ENCODE peak calls at places on chromosomes 7 and 10, in five cellular contexts. N is lower leg skin, W is transverse colon, P is neural progenitor cell, F is AG09309. E is an unnamed sample.

GRCh38 chr10:133162178-133162909 is 2.3 kb downstream of the KNDC1 start:
- DNase-seq in F (no peak), W (no peak), P (no peak), N (peak), E (peak)

GRCh38 chr7:118182618-118183253 is 1.2 kb upstream of the LSM8 start:
- DNase-seq in F (no peak), W (no peak), N (no peak), P (no peak), E (no peak)

GRCh38 chr7:42605381-42605780 is 306.5 kb downstream of the C7orf25 start:
- DNase-seq in N (no peak), F (no peak), W (no peak), P (peak), E (no peak)

GRCh38 chr7:485188-486081 is 34.2 kb downstream of the PDGFA start:
- DNase-seq in W (peak), F (no peak), P (no peak), N (no peak), E (peak)

GRCh38 chr7:36037121-36037662 is 115.9 kb upstream of the EEPD1 start:
- DNase-seq in P (no peak), W (peak), N (peak), F (peak), E (no peak)

GRCh38 chr10:105538933-105539332 is 897.8 kb downstream of the SORCS3 start:
- DNase-seq in F (no peak), P (peak), N (no peak), W (no peak), E (no peak)

GRCh38 chr10:49109669-49110335 is 5.5 kb downstream of the VSTM4 start:
- DNase-seq in P (no peak), W (peak), F (peak), N (peak), E (no peak)

GRCh38 chr10:7667262-7668141 is 736 bp upstream of the ITIH5 start:
- DNase-seq in F (no peak), W (no peak), N (no peak), P (peak), E (no peak)

GRCh38 chr7:23136216-23136615 is 30.6 kb downstream of the KLHL7 start:
- DNase-seq in W (no peak), P (no peak), N (no peak), F (no peak), E (no peak)

GRCh38 chr7:67344481-67345193 is 348.0 kb downstream of the TYW1 start:
- DNase-seq in W (no peak), F (no peak), N (peak), P (no peak), E (no peak)

GRCh38 chr7:44177570-44178131 is 11.6 kb downstream of the GCK start:
- DNase-seq in W (no peak), P (peak), F (no peak), N (peak), E (no peak)

GRCh38 chr10:114052255-114052654 is 8.6 kb downstream of the ADRB1 start:
- DNase-seq in N (no peak), W (no peak), P (no peak), F (no peak), E (no peak)

GRCh38 chr10:102504179-102504975 is 605 bp downstream of the SUFU start:
- DNase-seq in W (peak), N (peak), F (no peak), P (peak), E (no peak)

GRCh38 chr10:85599081-85599480 is 767.5 kb downstream of the GRID1 start:
- DNase-seq in P (no peak), F (no peak), W (no peak), N (no peak), E (no peak)

GRCh38 chr7:30845426-30846135 is 66.1 kb upstream of the AQP1 start:
- DNase-seq in F (no peak), N (peak), W (no peak), P (no peak), E (peak)

GRCh38 chr7:24741691-24742639 is 15.3 kb downstream of the GSDME start:
- DNase-seq in F (peak), W (no peak), P (no peak), N (peak), E (no peak)

GRCh38 chr7:116686812-116687419 is 14.9 kb downstream of the MET start:
- DNase-seq in N (no peak), W (no peak), F (no peak), P (no peak), E (no peak)

GRCh38 chr7:116692599-116693308 is 20.8 kb downstream of the MET start:
- DNase-seq in P (no peak), F (no peak), W (no peak), N (no peak), E (no peak)

GRCh38 chr7:116691664-116692063 is 19.7 kb downstream of the MET start:
- DNase-seq in W (no peak), N (no peak), F (no peak), P (no peak), E (no peak)

GRCh38 chr7:116687801-116688201 is 15.8 kb downstream of the MET start:
- DNase-seq in N (no peak), W (no peak), P (peak), F (no peak), E (no peak)

GRCh38 chr7:116689787-116690186 is 17.8 kb downstream of the MET start:
- DNase-seq in N (no peak), W (no peak), P (no peak), F (no peak), E (no peak)
- TF ChIP-seq CTCF in N (no peak), W (no peak), P (no peak), F (no peak), E (no peak)

GRCh38 chr7:138726288-138726687 is 25.1 kb upstream of the SVOPL start:
- DNase-seq in P (no peak), W (no peak), N (no peak), F (no peak), E (no peak)
- TF ChIP-seq CTCF in P (peak), W (no peak), N (no peak), F (peak), E (no peak)

DNA sequence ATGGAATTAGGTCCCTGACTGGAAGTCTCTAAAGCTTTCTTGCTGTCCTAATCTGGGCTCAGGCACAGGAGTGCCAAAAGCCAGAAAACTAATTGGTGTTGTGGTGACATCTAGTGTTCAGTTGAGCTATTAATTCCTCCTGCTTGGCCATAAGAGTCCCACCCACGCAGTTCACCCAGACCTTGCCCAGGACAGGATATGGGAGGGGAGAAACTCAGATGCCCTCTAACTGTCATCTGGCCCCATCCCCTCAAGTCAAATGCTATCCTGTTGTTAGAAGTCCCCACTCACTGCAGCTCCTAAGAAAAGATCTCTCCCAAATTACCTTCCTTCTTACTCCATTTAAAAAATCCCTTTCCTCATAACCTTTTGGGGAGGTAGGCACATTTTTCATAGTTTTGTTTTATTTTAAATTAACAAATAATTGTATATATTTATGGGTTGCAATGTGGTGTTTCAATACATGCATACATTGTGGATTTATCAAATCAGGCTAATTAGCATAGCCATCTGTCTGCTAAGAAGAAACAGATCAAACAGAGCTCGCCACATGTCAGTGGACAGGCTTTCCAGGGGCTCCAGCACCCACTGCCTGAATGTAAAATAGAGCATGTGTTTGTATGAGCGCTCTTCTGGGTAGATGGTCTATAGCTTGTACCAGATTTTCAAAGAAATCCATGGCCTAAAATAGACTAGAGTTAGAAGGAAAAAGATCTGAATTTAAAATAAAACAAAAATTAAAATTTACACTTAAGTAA is 84.0 kb downstream of the GSAP start:
- DNase-seq in W (peak), N (no peak), P (peak), F (peak), E (peak)
- TF ChIP-seq CTCF in W (peak), N (no peak), P (peak), F (peak), E (peak)

DNA sequence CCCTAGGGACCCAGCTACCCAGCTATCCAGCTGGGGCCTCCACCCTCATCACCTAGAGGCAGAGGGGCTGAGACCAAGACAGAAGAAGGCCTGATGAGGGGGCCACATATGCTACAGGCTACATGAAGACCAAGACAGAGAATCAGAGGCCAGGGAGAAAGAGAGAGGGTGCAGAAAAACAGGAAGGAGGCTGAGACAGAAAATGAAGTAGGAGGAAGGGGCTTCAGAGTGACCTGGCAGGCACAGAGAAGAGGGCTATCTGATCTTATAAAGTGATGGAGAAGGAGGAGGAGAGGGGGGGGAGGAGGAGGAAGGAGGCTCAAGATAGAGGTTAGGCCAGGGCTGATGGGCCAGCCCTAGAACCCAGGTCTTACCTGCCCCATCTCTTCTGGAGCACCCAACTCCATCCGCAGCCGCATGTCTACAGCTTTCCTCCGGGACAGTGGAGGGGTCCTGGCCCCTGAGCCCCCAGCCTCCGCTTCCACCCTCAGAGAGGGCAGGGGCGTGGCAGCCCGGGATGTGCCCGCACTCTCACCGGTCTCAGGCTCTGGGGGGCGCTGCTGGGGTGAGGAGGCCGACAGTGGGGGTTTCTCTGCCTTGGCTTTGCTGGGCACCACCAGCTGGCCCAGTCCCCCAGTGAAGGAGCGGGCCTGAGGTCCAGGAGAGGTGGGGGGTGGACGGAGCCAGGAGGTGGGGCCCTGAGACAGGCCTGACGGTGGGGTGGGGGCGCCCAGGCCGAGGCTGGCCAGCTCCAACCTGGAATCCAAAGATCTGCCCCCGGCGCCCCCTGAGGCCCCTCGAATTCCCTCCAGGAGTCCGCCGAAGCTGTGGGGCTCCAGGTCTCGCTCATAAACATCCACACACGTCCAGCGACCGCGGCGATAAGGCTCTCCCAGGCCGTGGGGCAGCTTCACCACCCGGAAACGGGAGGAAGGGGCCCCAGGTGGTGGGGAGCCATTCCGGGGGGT is 1.8 kb downstream of the TSC22D4 start:
- DNase-seq in P (no peak), W (peak), F (no peak), N (no peak), E (no peak)
- TF ChIP-seq CTCF in P (peak), W (no peak), F (peak), N (no peak), E (peak)

E was measured in CD14-positive monocyte.